ENCODE peak calls at places on chromosomes 5 and 9, in five cellular contexts. A, V, B, H and F are unnamed samples.

GRCh38 chr5:76662521-76662920 is 39.3 kb upstream of the F2RL2 start:
- DNase-seq in A (no peak), V (no peak), B (no peak), H (no peak), F (no peak)

GRCh38 chr9:134039386-134040175 is 14.3 kb downstream of the BRD3OS start:
- DNase-seq in A (peak), V (no peak), B (peak), H (no peak), F (peak)

GRCh38 chr9:130499804-130500263 is 55.1 kb downstream of the ASS1 start:
- DNase-seq in A (peak), V (no peak), B (peak), H (no peak), F (no peak)

GRCh38 chr9:69165581-69165980 is 8.5 kb upstream of the TJP2 start:
- DNase-seq in A (no peak), V (no peak), B (no peak), H (no peak), F (no peak)

GRCh38 chr5:1480217-1480616 is 35.0 kb upstream of the SLC6A3 start:
- DNase-seq in A (peak), V (peak), B (no peak), H (peak), F (no peak)

GRCh38 chr9:18365651-18366050 is 108.3 kb upstream of the ADAMTSL1 start:
- DNase-seq in A (no peak), V (no peak), B (no peak), H (no peak), F (no peak)

GRCh38 chr5:139282195-139282557 is 11.4 kb upstream of the MATR3 start:
- DNase-seq in A (no peak), V (no peak), B (no peak), H (no peak), F (no peak)

GRCh38 chr9:10366171-10366779 is 246.5 kb downstream of the PTPRD start:
- DNase-seq in A (no peak), V (no peak), B (no peak), H (no peak), F (no peak)

GRCh38 chr5:53877243-53877642 is 316.8 kb downstream of the NDUFS4 start:
- DNase-seq in A (no peak), V (no peak), B (no peak), H (no peak), F (no peak)

GRCh38 chr5:22900801-22901310 is 47.7 kb upstream of the CDH12 start:
- DNase-seq in A (no peak), V (peak), B (no peak), H (no peak), F (no peak)

GRCh38 chr5:14036947-14037346 is 92.5 kb upstream of the DNAH5 start:
- DNase-seq in A (no peak), V (no peak), B (no peak), H (no peak), F (no peak)

GRCh38 chr9:8429768-8430167 is 630.2 kb upstream of the DMAC1 start:
- DNase-seq in A (no peak), V (no peak), B (no peak), H (no peak), F (no peak)
- TF ChIP-seq CTCF in A (no peak), V (no peak), B (no peak), H (no peak), F (no peak)

GRCh38 chr5:142206801-142207200 is 98.2 kb downstream of the NDFIP1 start:
- DNase-seq in A (no peak), V (no peak), B (no peak), H (no peak), F (no peak)
- TF ChIP-seq CTCF in A (no peak), V (no peak), B (no peak), H (no peak), F (peak)

DNA sequence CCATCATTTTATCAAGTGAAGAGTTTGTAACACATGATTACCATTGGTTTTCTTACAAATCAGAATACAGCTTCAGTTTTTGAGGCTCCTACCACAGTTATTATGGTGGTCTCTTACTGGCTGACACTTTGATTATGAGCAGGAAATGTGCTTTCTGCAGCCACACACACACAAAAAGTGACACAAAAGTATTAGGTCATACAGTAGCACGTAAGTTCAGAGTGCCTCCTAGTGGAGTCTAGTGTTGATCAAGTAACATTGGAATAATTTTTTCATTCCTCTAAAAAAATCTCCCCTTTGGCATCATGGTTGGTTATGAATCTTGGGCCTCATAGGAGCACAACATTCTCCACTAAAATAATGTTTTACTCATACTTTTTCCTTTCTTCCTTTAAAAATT is 37.6 kb downstream of the PAM start:
- DNase-seq in A (no peak), V (no peak), B (no peak), H (no peak), F (no peak)
- TF ChIP-seq CTCF in A (no peak), V (peak), B (no peak), H (no peak), F (peak)

GRCh38 chr5:142797420-142797819 is 27.2 kb downstream of the ARHGAP26 start:
- DNase-seq in A (no peak), V (no peak), B (no peak), H (no peak), F (no peak)
- TF ChIP-seq CTCF in A (no peak), V (no peak), B (no peak), H (no peak), F (no peak)

GRCh38 chr5:100595152-100595811 is 60.1 kb downstream of the FAM174A start:
- DNase-seq in A (no peak), V (no peak), B (peak), H (peak), F (no peak)

GRCh38 chr5:100584889-100585288 is 49.7 kb downstream of the FAM174A start:
- DNase-seq in A (no peak), V (no peak), B (no peak), H (no peak), F (no peak)

GRCh38 chr5:100595812-100596173 is 60.6 kb downstream of the FAM174A start:
- DNase-seq in A (no peak), V (no peak), B (no peak), H (no peak), F (no peak)

DNA sequence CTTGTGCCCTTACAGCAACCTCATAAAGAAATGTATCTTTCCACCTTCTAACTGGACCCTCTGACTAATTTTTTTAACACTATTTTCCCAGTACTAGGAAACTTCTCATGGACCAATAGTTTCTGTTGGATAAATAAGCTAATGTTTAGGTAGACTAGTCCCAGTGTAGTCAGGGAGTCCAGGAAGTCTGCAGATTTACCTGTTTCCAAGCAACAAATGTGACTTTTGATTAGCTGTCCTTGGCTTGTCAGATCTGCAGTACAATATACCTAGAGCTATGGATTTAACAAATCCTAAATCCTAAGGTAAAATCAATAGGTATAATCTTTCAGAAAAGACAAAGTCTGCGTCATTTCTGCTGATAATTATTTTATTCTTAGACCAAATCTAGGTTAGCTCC is 55.7 kb downstream of the FAM174A start:
- DNase-seq in A (no peak), V (no peak), B (peak), H (no peak), F (no peak)
- TF ChIP-seq CTCF in A (no peak), V (no peak), B (no peak), H (no peak), F (no peak)

DNA sequence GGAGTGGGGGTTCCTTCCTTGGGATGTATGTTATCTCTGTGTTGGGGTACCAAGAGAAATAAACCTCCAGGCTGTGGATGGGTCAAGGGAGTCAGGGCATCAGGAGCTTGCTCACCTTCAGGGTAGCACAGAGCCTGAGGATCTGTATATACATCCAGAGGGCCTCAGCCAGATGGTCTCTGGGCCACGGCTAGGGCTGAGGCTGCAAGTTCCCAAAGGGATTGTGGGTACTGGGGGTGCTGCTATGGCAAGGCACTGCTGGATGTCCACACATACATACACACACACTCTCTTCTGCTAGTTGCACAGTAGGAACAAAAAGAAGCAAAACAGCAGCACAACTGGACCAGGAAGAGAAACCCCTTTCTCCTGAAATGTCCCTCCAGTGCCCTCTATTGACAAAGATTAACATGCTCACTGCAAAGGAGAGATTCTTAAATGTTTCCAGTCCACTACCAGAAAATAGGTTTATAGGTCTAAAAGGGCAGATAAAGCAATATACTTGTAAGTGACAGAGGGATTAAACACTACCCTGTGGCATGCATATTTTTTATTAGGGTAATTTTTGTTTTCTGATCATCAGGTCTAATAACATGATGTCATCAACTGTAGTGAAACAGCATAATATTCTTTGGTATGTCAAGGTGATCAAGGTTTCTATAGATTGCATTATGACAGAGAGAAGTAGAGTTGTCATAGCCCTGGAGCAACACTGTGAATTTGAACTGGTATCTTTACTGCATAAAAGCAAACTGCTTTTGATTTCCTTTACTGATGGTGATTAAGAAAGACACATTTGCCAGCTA is 56.3 kb upstream of the KCNN2 start:
- DNase-seq in A (no peak), V (no peak), B (no peak), H (no peak), F (no peak)
- TF ChIP-seq CTCF in A (peak), V (peak), B (no peak), H (peak), F (peak)

DNA sequence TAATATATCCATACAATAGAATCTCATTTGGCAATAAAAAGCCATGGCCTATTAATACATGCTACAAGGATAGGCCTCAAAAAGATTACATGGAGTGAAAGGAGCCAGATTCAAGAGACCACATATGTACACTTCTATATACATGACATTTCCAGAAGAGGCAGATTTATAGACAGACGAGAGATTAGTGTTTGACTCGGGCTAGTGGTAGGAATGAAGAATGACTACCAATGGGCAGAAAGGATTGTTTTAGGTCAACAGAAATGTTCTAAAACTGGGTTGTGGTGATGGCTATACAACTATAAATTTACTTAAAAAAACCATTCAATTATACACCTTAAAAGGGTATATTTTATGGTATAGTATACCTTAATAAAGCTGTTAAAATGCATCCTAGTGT is 41.9 kb downstream of the SETX start:
- DNase-seq in A (no peak), V (no peak), B (no peak), H (no peak), F (no peak)
- TF ChIP-seq CTCF in A (no peak), V (no peak), B (no peak), H (no peak), F (peak)

GRCh38 chr5:132905938-132906337 is 32.5 kb downstream of the LEAP2 start:
- DNase-seq in A (no peak), V (no peak), B (no peak), H (no peak), F (no peak)
- TF ChIP-seq CTCF in A (peak), V (no peak), B (no peak), H (peak), F (peak)